ENCODE peak calls at places on chromosomes 3 and 15, in six cellular contexts. J is A549, L is iPS DF 6.9, C is SJCRH30, O is brain microvascular endothelial cell, W is AG04450. S is an unnamed sample.

GRCh38 chr15:91887921-91888373 is 34.4 kb downstream of the SLCO3A1 start:
- DNase-seq in J (no peak), L (no peak), C (no peak), O (no peak), W (no peak), S (no peak)

GRCh38 chr15:80887148-80887547 is 102.5 kb downstream of the MESD start:
- DNase-seq in J (peak), L (no peak), C (no peak), O (no peak), W (no peak), S (no peak)

GRCh38 chr15:28960979-28961378 is 75.2 kb downstream of the APBA2 start:
- DNase-seq in J (peak), L (no peak), C (no peak), O (peak), W (peak), S (no peak)

GRCh38 chr3:125440559-125440955 is 65.4 kb upstream of the ZNF148 start:
- DNase-seq in J (peak), L (no peak), C (no peak), O (no peak), W (no peak), S (no peak)

GRCh38 chr15:88648357-88649214 is 9.8 kb downstream of the ISG20 start:
- DNase-seq in J (no peak), L (no peak), C (no peak), O (no peak), W (no peak), S (peak)

GRCh38 chr3:14145670-14146380 is 21.0 kb downstream of the TMEM43 start:
- DNase-seq in J (no peak), L (no peak), C (peak), O (no peak), W (no peak), S (no peak)

GRCh38 chr3:42345811-42346210 is 64.6 kb downstream of the LYZL4 start:
- DNase-seq in J (no peak), L (no peak), C (no peak), O (no peak), W (no peak), S (no peak)

GRCh38 chr3:15750143-15750542 is 47.6 kb downstream of the ANKRD28 start:
- DNase-seq in J (no peak), L (no peak), C (no peak), O (no peak), W (no peak), S (no peak)

GRCh38 chr3:107938128-107938527 is 152.7 kb downstream of the CD47 start:
- DNase-seq in J (peak), L (no peak), C (peak), O (no peak), W (no peak), S (no peak)

GRCh38 chr3:42653560-42654330 is at the start of gene ZBTB47:
- DNase-seq in J (no peak), L (no peak), C (peak), O (no peak), W (no peak), S (no peak)

GRCh38 chr3:139937674-139938279 is 2.8 kb downstream of the CLSTN2 start:
- DNase-seq in J (peak), L (no peak), C (peak), O (peak), W (peak), S (no peak)

GRCh38 chr3:196246612-196247308 is 30.4 kb downstream of the SLC51A start:
- DNase-seq in J (no peak), L (no peak), C (no peak), O (peak), W (no peak), S (no peak)

GRCh38 chr15:34790121-34790520 is 5.2 kb downstream of the ACTC1 start:
- DNase-seq in J (no peak), L (no peak), C (no peak), O (no peak), W (no peak), S (no peak)

GRCh38 chr15:98853593-98854420 is 153.8 kb downstream of the PGPEP1L start:
- DNase-seq in J (peak), L (no peak), C (no peak), O (no peak), W (no peak), S (no peak)

GRCh38 chr15:41866263-41866703 is 27.6 kb downstream of the SPTBN5 start:
- DNase-seq in J (no peak), L (no peak), C (no peak), O (no peak), W (no peak), S (no peak)

GRCh38 chr15:68801572-68802148 is 19.0 kb downstream of the ANP32A start:
- DNase-seq in J (no peak), L (no peak), C (no peak), O (no peak), W (no peak), S (no peak)

GRCh38 chr15:70504305-70504951 is 258.9 kb downstream of the UACA start:
- DNase-seq in J (peak), L (no peak), C (peak), O (peak), W (no peak), S (no peak)

GRCh38 chr3:14688525-14688924 is 13.6 kb downstream of the C3orf20 start:
- DNase-seq in J (no peak), L (no peak), C (no peak), O (no peak), W (no peak), S (no peak)

GRCh38 chr3:49930922-49931321 is 1.3 kb upstream of the MON1A start:
- DNase-seq in J (peak), L (peak), C (peak), O (no peak), W (no peak), S (no peak)

GRCh38 chr3:8752832-8753231 is 16.6 kb downstream of the OXTR start:
- DNase-seq in J (no peak), L (no peak), C (no peak), O (no peak), W (no peak), S (no peak)

GRCh38 chr3:112650472-112650871 is 9.5 kb upstream of the CCDC80 start:
- DNase-seq in J (no peak), L (no peak), C (no peak), O (no peak), W (no peak), S (no peak)

GRCh38 chr3:138338816-138339215 is 9.2 kb upstream of the NME9 start:
- DNase-seq in J (no peak), L (no peak), C (peak), O (no peak), W (no peak), S (no peak)

DNA sequence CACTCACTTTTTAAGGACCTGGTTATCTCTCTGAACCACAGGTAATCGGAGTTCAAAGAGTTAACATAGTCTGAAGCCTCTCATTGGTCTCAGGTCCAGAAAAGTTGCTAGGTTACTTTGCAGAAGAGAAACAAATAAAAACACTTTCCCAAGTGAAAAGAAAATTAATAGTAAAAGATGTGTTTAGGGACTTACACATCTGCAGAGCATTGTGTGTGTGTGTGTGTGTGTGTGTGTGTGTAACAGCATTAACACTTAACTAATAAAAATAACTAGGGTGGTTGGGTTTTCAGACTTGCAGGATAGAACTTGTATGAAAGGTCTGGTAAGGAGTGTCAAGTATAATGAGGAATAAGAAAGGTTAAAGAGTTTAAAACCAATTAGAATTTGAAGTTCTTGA is 976 bp downstream of the MASP1 start:
- DNase-seq in J (no peak), L (no peak), C (no peak), O (no peak), W (no peak), S (no peak)
- H3K4me3 ChIP-seq in J (no peak), L (no peak), C (no peak), O (no peak), W (peak), S (no peak)

DNA sequence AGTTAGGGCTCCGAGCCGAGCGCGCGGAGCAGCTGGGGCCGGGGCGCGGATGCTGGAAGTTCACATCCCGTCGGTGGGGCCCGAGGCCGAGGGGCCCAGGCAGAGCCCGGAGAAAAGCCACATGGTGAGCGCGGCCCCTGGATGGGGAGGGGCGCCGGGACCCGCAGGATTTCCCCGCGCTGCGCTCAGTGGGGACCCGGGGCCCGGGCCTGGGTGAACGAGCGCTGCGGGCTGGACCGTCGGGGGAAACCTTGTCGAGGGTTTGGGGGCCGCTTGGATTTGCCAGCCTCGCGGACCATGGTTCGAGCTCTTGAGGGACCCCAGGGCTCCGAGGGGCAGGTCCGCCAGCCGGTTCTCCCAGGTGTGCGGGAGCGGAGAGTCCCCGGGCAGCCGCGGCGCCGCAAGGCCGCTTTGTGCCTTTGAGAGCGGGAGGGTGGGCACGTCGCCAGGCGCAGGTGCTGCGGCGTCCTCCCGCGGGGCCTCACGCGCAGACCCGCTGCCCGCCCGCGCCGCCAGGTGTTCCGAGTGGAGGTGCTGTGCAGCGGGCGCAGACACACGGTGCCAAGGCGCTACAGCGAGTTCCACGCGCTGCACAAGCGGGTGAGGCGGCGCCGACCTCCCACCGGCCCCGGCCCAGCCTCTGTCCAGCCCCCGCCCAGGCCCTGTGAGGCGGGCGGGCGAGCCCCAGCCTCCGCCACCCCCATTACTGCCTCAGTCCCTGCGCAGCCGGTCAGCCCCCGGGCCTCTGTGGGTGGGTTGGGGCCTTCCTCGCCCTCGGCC is at the start of gene SNX22:
- DNase-seq in J (no peak), L (no peak), C (no peak), O (no peak), W (no peak), S (peak)
- H3K27ac ChIP-seq in J (peak), L (no peak), C (no peak), O (no peak), W (no peak), S (no peak)

GRCh38 chr3:58001979-58002378 is 6.2 kb upstream of the FLNB start:
- DNase-seq in J (no peak), L (no peak), C (no peak), O (no peak), W (no peak), S (no peak)

GRCh38 chr3:58000306-58000705 is 7.9 kb upstream of the FLNB start:
- DNase-seq in J (no peak), L (no peak), C (no peak), O (no peak), W (no peak), S (no peak)

GRCh38 chr3:57999423-58000115 is 8.7 kb upstream of the FLNB start:
- DNase-seq in J (peak), L (no peak), C (peak), O (no peak), W (no peak), S (no peak)

GRCh38 chr3:58000713-58001467 is 7.3 kb upstream of the FLNB start:
- DNase-seq in J (no peak), L (no peak), C (no peak), O (no peak), W (no peak), S (no peak)

DNA sequence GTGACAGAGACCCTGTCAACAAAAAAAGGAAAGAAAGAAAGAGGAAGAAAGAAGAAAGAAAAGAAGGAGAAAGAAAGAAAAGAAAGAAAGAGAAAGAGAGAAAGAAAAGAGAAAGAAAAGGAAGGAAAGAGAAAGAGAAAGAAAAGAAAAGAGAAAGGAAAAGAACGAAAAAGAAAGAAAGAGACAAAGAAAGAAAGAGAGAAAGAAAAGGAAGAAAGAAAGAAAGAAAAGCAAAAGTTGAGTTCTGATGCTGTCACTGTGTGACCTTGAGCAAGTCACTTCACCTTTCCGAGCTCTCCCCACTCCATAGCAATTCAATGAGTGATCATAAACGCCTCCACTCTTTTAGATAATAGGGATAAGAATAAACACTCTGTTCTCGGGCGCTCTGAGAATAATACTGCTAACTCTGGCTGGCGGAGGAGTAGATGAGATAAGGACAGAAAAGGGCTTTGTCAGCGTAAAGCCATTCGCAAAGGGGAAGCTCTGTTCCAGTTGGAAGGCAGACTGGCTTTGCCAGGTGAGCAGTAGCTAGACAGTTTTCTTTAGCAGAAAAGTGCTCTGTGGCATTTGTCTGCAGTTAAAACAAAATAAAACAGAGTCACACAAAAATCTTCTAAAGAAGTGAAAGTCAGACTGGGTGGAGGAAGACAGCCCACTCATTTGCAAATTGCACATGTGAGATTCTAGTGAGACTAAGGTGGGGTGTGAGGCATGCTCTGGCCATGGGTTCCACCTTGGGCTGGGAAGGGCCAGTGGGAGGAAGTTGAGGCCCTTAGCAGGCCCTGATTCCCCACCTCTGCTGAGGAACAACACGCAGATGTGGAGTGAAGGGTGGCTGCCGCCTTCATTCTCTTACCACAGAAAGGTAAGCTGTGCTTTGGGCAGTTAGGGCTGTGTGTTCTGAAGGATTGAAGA is 9.6 kb upstream of the FLNB start:
- DNase-seq in J (no peak), L (no peak), C (peak), O (peak), W (no peak), S (no peak)
- H3K4me3 ChIP-seq in J (no peak), L (no peak), C (peak), O (no peak), W (peak), S (no peak)

DNA sequence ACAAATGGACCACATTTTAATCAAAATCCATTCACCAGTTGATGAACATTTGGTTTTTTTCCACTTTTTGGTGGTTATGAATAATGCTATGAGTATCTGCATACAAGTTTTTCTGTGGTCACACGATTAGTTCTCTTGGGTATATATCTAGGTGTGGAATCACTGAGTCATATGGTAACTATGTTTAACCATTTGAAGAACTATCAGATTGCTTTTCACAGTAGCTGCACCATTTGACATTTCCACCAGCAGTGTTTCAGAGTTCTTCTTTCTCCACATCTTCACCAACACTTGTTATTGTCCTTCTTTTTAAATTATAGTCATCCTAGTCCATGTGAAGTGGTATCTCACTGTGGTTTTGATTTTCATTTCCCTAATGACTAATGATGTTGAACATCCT is 33.3 kb upstream of the ATG7 start:
- DNase-seq in J (no peak), L (no peak), C (no peak), O (peak), W (peak), S (no peak)
- H3K27ac ChIP-seq in J (no peak), L (no peak), C (no peak), O (peak), W (peak), S (no peak)

GRCh38 chr3:186260726-186261125 is 101.3 kb downstream of the DGKG start:
- DNase-seq in J (no peak), L (no peak), C (no peak), O (peak), W (no peak), S (no peak)

GRCh38 chr3:186257866-186258265 is 104.2 kb downstream of the DGKG start:
- DNase-seq in J (no peak), L (no peak), C (no peak), O (peak), W (no peak), S (no peak)

GRCh38 chr3:186258968-186259367 is 103.1 kb downstream of the DGKG start:
- DNase-seq in J (no peak), L (no peak), C (no peak), O (no peak), W (no peak), S (no peak)

GRCh38 chr3:186261638-186262037 is 100.4 kb downstream of the DGKG start:
- DNase-seq in J (no peak), L (no peak), C (no peak), O (no peak), W (no peak), S (no peak)

DNA sequence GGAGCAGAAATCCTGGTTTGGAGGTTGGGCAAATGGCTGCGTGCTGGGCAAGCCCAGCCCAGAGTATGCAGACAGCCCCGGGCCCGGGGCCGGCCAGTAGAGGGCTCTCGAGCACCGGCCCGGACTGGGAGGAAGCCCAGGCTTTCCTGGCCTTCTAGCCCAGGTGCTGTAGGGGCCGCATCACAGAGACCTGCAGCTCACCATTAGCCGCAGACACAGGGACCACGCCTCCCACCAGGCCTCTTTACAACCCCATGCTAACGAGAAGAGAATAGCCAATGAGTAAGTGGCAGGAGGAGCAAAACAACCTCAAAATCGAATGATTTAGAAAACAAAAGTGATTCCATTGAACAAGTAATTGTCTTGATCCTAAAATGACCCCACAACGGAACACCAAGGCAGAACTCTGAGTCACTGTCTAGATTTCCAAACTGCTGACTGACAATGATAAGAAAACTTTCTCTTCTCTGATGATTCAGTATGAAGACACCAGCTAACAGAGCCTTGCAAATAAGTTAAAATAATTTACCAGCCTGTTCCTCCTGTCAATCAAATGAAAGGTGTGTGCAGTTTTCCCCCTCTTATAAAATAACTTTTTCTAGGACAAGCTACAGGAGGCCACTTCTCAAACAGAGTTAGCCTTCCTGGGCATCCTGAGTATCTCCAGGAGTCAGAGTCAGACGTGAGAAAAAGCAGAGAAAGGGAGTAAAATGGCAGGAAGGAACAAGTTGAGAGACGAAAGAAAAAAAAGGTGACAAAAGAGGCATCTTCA is 102.2 kb downstream of the DGKG start:
- DNase-seq in J (peak), L (peak), C (peak), O (peak), W (no peak), S (peak)
- H3K4me3 ChIP-seq in J (no peak), L (no peak), C (no peak), O (peak), W (no peak), S (no peak)

GRCh38 chr3:136281966-136282554 is 31.9 kb downstream of the PCCB start:
- DNase-seq in J (no peak), L (no peak), C (no peak), O (no peak), W (no peak), S (no peak)
- H3K27ac ChIP-seq in J (no peak), L (no peak), C (no peak), O (no peak), W (no peak), S (no peak)

S was measured in effector memory CD4-positive, alpha-beta T cell.